ENCODE peak calls at places on chromosomes 6 and 20, in seven cellular contexts. One of them, this sample, is unnamed.

GRCh38 chr6:108742041-108742440 is 106.2 kb upstream of the ARMC2 start:
- DNase-seq in cerebellum: no peak
- DNase-seq in fibroblast of the aortic adventitia: no peak
- DNase-seq in sciatic nerve: no peak
- DNase-seq in AG09319: no peak
- DNase-seq in lower lobe of right lung: no peak
- DNase-seq in naive B cell: no peak
- DNase-seq in this sample: peak

GRCh38 chr6:11711994-11712698 is 66.5 kb downstream of the ADTRP start:
- DNase-seq in naive B cell: no peak
- DNase-seq in fibroblast of the aortic adventitia: no peak
- DNase-seq in lower lobe of right lung: no peak
- DNase-seq in sciatic nerve: no peak
- DNase-seq in AG09319: no peak
- DNase-seq in cerebellum: no peak
- DNase-seq in this sample: no peak

GRCh38 chr6:12071064-12071615 is 59.0 kb downstream of the HIVEP1 start:
- DNase-seq in naive B cell: no peak
- DNase-seq in AG09319: no peak
- DNase-seq in sciatic nerve: no peak
- DNase-seq in cerebellum: no peak
- DNase-seq in lower lobe of right lung: no peak
- DNase-seq in fibroblast of the aortic adventitia: no peak
- DNase-seq in this sample: no peak

GRCh38 chr6:97705568-97705967 is 422.6 kb upstream of the MMS22L start:
- DNase-seq in cerebellum: no peak
- DNase-seq in sciatic nerve: no peak
- DNase-seq in fibroblast of the aortic adventitia: peak
- DNase-seq in lower lobe of right lung: no peak
- DNase-seq in AG09319: no peak
- DNase-seq in naive B cell: no peak
- DNase-seq in this sample: no peak

GRCh38 chr20:25220021-25220730 is 24.7 kb downstream of the ENTPD6 start:
- DNase-seq in sciatic nerve: no peak
- DNase-seq in naive B cell: no peak
- DNase-seq in AG09319: no peak
- DNase-seq in cerebellum: no peak
- DNase-seq in lower lobe of right lung: no peak
- DNase-seq in fibroblast of the aortic adventitia: no peak
- DNase-seq in this sample: no peak

GRCh38 chr6:3906191-3907019 is 57.2 kb downstream of the FAM50B start:
- DNase-seq in sciatic nerve: no peak
- DNase-seq in cerebellum: no peak
- DNase-seq in AG09319: no peak
- DNase-seq in naive B cell: no peak
- DNase-seq in lower lobe of right lung: no peak
- DNase-seq in fibroblast of the aortic adventitia: no peak
- DNase-seq in this sample: peak

GRCh38 chr20:54920491-54920890 is 445.1 kb downstream of the DOK5 start:
- DNase-seq in naive B cell: no peak
- DNase-seq in cerebellum: no peak
- DNase-seq in AG09319: no peak
- DNase-seq in sciatic nerve: no peak
- DNase-seq in lower lobe of right lung: no peak
- DNase-seq in fibroblast of the aortic adventitia: no peak
- DNase-seq in this sample: no peak

GRCh38 chr6:167933290-167933689 is 64.2 kb upstream of the KIF25 start:
- DNase-seq in cerebellum: no peak
- DNase-seq in naive B cell: no peak
- DNase-seq in lower lobe of right lung: no peak
- DNase-seq in AG09319: no peak
- DNase-seq in sciatic nerve: no peak
- DNase-seq in fibroblast of the aortic adventitia: no peak
- DNase-seq in this sample: peak

GRCh38 chr6:88989215-88989614 is 25.8 kb upstream of the RNGTT start:
- DNase-seq in lower lobe of right lung: no peak
- DNase-seq in sciatic nerve: no peak
- DNase-seq in naive B cell: no peak
- DNase-seq in cerebellum: no peak
- DNase-seq in fibroblast of the aortic adventitia: peak
- DNase-seq in AG09319: no peak
- DNase-seq in this sample: peak

GRCh38 chr6:4496284-4496683 is 279.9 kb upstream of the CDYL start:
- DNase-seq in lower lobe of right lung: no peak
- DNase-seq in cerebellum: no peak
- DNase-seq in AG09319: no peak
- DNase-seq in fibroblast of the aortic adventitia: no peak
- DNase-seq in naive B cell: no peak
- DNase-seq in sciatic nerve: no peak
- DNase-seq in this sample: no peak

GRCh38 chr6:158669145-158670035 is 19.5 kb downstream of the SYTL3 start:
- DNase-seq in naive B cell: no peak
- DNase-seq in cerebellum: no peak
- DNase-seq in sciatic nerve: no peak
- DNase-seq in AG09319: no peak
- DNase-seq in fibroblast of the aortic adventitia: no peak
- DNase-seq in lower lobe of right lung: no peak
- DNase-seq in this sample: no peak

GRCh38 chr6:23561732-23562131 is 564.3 kb upstream of the NRSN1 start:
- DNase-seq in fibroblast of the aortic adventitia: no peak
- DNase-seq in naive B cell: no peak
- DNase-seq in sciatic nerve: no peak
- DNase-seq in AG09319: no peak
- DNase-seq in cerebellum: no peak
- DNase-seq in lower lobe of right lung: no peak
- DNase-seq in this sample: no peak

GRCh38 chr20:58553166-58553696 is 38.0 kb upstream of the APCDD1L start:
- DNase-seq in lower lobe of right lung: no peak
- DNase-seq in sciatic nerve: no peak
- DNase-seq in fibroblast of the aortic adventitia: no peak
- DNase-seq in AG09319: no peak
- DNase-seq in cerebellum: no peak
- DNase-seq in naive B cell: no peak
- DNase-seq in this sample: no peak

GRCh38 chr6:150439373-150439772 is 70.6 kb downstream of the IYD start:
- DNase-seq in sciatic nerve: no peak
- DNase-seq in naive B cell: no peak
- DNase-seq in cerebellum: no peak
- DNase-seq in fibroblast of the aortic adventitia: no peak
- DNase-seq in AG09319: no peak
- DNase-seq in lower lobe of right lung: no peak
- DNase-seq in this sample: no peak

GRCh38 chr6:51322505-51322904 is 503.8 kb downstream of the TFAP2B start:
- DNase-seq in cerebellum: no peak
- DNase-seq in fibroblast of the aortic adventitia: no peak
- DNase-seq in AG09319: no peak
- DNase-seq in lower lobe of right lung: no peak
- DNase-seq in sciatic nerve: no peak
- DNase-seq in naive B cell: no peak
- DNase-seq in this sample: no peak

GRCh38 chr6:27375613-27376079 is 12.9 kb upstream of the ZNF391 start:
- DNase-seq in fibroblast of the aortic adventitia: peak
- DNase-seq in cerebellum: no peak
- DNase-seq in sciatic nerve: no peak
- DNase-seq in naive B cell: no peak
- DNase-seq in lower lobe of right lung: no peak
- DNase-seq in AG09319: no peak
- DNase-seq in this sample: no peak

GRCh38 chr20:9359561-9360308 is 154.7 kb upstream of the LAMP5 start:
- DNase-seq in naive B cell: no peak
- DNase-seq in cerebellum: peak
- DNase-seq in lower lobe of right lung: no peak
- DNase-seq in sciatic nerve: peak
- DNase-seq in fibroblast of the aortic adventitia: peak
- DNase-seq in AG09319: peak
- DNase-seq in this sample: peak